ENCODE peak calls at places on chromosomes 1 and 21, in seven cellular contexts. One of them, this sample, is unnamed.

GRCh38 chr1:220013497-220013896 is 32.8 kb downstream of the EPRS1 start:
- DNase-seq in KBM-7: no peak
- DNase-seq in RPMI8226: peak; percentile 36
- DNase-seq in GF-D8: no peak
- DNase-seq in psoas muscle: no peak
- DNase-seq in endothelial cell: no peak
- DNase-seq in stimulated activated CD8-positive, alpha-beta memory T cell treated with anti-CD3 and anti-CD28 coated beads, Interleukin-7, amount 100 ng/mL, for 1 hour: no peak
- DNase-seq in this sample: no peak

GRCh38 chr1:12600880-12601633 is 17.0 kb downstream of the DHRS3 start:
- DNase-seq in RPMI8226: peak; percentile 63
- DNase-seq in stimulated activated CD8-positive, alpha-beta memory T cell treated with anti-CD3 and anti-CD28 coated beads, Interleukin-7, amount 100 ng/mL, for 1 hour: no peak
- DNase-seq in psoas muscle: peak; percentile 72
- DNase-seq in endothelial cell: peak; percentile 71
- DNase-seq in GF-D8: no peak
- DNase-seq in KBM-7: peak; percentile 55
- DNase-seq in this sample: no peak

GRCh38 chr1:61053712-61054608 is 28.4 kb upstream of the NFIA start:
- DNase-seq in endothelial cell: no peak
- DNase-seq in stimulated activated CD8-positive, alpha-beta memory T cell treated with anti-CD3 and anti-CD28 coated beads, Interleukin-7, amount 100 ng/mL, for 1 hour: no peak
- DNase-seq in GF-D8: no peak
- DNase-seq in RPMI8226: peak; percentile 73
- DNase-seq in KBM-7: no peak
- DNase-seq in psoas muscle: peak; percentile 80
- DNase-seq in this sample: no peak

GRCh38 chr1:145889722-145890121 is 4.1 kb upstream of the ANKRD35 start:
- DNase-seq in psoas muscle: no peak
- DNase-seq in KBM-7: no peak
- DNase-seq in endothelial cell: no peak
- DNase-seq in RPMI8226: no peak
- DNase-seq in GF-D8: peak; percentile 36
- DNase-seq in stimulated activated CD8-positive, alpha-beta memory T cell treated with anti-CD3 and anti-CD28 coated beads, Interleukin-7, amount 100 ng/mL, for 1 hour: no peak
- DNase-seq in this sample: no peak

GRCh38 chr1:209095627-209096595 is 487.6 kb upstream of the CAMK1G start:
- DNase-seq in GF-D8: no peak
- DNase-seq in psoas muscle: no peak
- DNase-seq in endothelial cell: no peak
- DNase-seq in stimulated activated CD8-positive, alpha-beta memory T cell treated with anti-CD3 and anti-CD28 coated beads, Interleukin-7, amount 100 ng/mL, for 1 hour: no peak
- DNase-seq in RPMI8226: no peak
- DNase-seq in KBM-7: no peak
- DNase-seq in this sample: no peak

GRCh38 chr21:42145569-42146250 is 73.2 kb upstream of the ABCG1 start:
- DNase-seq in RPMI8226: peak; percentile 73
- DNase-seq in endothelial cell: peak; percentile 66
- DNase-seq in GF-D8: no peak
- DNase-seq in psoas muscle: peak; percentile 66
- DNase-seq in KBM-7: peak; percentile 66
- DNase-seq in stimulated activated CD8-positive, alpha-beta memory T cell treated with anti-CD3 and anti-CD28 coated beads, Interleukin-7, amount 100 ng/mL, for 1 hour: peak; percentile 25
- DNase-seq in this sample: peak; percentile 39

GRCh38 chr21:15826147-15826780 is 96.5 kb downstream of the USP25 start:
- DNase-seq in KBM-7: peak; percentile 43
- DNase-seq in endothelial cell: peak; percentile 35
- DNase-seq in psoas muscle: no peak
- DNase-seq in stimulated activated CD8-positive, alpha-beta memory T cell treated with anti-CD3 and anti-CD28 coated beads, Interleukin-7, amount 100 ng/mL, for 1 hour: no peak
- DNase-seq in RPMI8226: peak; percentile 42
- DNase-seq in GF-D8: peak; percentile 16
- DNase-seq in this sample: peak; percentile 17

GRCh38 chr1:18529714-18530113 is 49.0 kb downstream of the KLHDC7A start:
- DNase-seq in KBM-7: no peak
- DNase-seq in RPMI8226: no peak
- DNase-seq in stimulated activated CD8-positive, alpha-beta memory T cell treated with anti-CD3 and anti-CD28 coated beads, Interleukin-7, amount 100 ng/mL, for 1 hour: no peak
- DNase-seq in GF-D8: no peak
- DNase-seq in endothelial cell: no peak
- DNase-seq in psoas muscle: no peak
- DNase-seq in this sample: no peak

GRCh38 chr1:14516974-14517812 is 81.3 kb upstream of the KAZN start:
- DNase-seq in GF-D8: no peak
- DNase-seq in KBM-7: no peak
- DNase-seq in psoas muscle: no peak
- DNase-seq in stimulated activated CD8-positive, alpha-beta memory T cell treated with anti-CD3 and anti-CD28 coated beads, Interleukin-7, amount 100 ng/mL, for 1 hour: no peak
- DNase-seq in RPMI8226: no peak
- DNase-seq in endothelial cell: no peak
- DNase-seq in this sample: no peak

GRCh38 chr1:185350027-185350442 is 33.0 kb upstream of the IVNS1ABP start:
- DNase-seq in endothelial cell: no peak
- DNase-seq in stimulated activated CD8-positive, alpha-beta memory T cell treated with anti-CD3 and anti-CD28 coated beads, Interleukin-7, amount 100 ng/mL, for 1 hour: no peak
- DNase-seq in RPMI8226: no peak
- DNase-seq in KBM-7: no peak
- DNase-seq in psoas muscle: no peak
- DNase-seq in GF-D8: no peak
- DNase-seq in this sample: no peak

GRCh38 chr1:172699695-172700094 is 40.8 kb downstream of the FASLG start:
- DNase-seq in psoas muscle: no peak
- DNase-seq in RPMI8226: no peak
- DNase-seq in endothelial cell: no peak
- DNase-seq in stimulated activated CD8-positive, alpha-beta memory T cell treated with anti-CD3 and anti-CD28 coated beads, Interleukin-7, amount 100 ng/mL, for 1 hour: no peak
- DNase-seq in KBM-7: no peak
- DNase-seq in GF-D8: no peak
- DNase-seq in this sample: no peak

GRCh38 chr1:22286491-22286890 is 143.6 kb upstream of the WNT4 start:
- DNase-seq in stimulated activated CD8-positive, alpha-beta memory T cell treated with anti-CD3 and anti-CD28 coated beads, Interleukin-7, amount 100 ng/mL, for 1 hour: no peak
- DNase-seq in KBM-7: no peak
- DNase-seq in RPMI8226: no peak
- DNase-seq in GF-D8: no peak
- DNase-seq in psoas muscle: no peak
- DNase-seq in endothelial cell: no peak
- DNase-seq in this sample: no peak

GRCh38 chr1:99558539-99558938 is 87.4 kb upstream of the PALMD start:
- DNase-seq in endothelial cell: no peak
- DNase-seq in KBM-7: no peak
- DNase-seq in GF-D8: no peak
- DNase-seq in psoas muscle: no peak
- DNase-seq in RPMI8226: no peak
- DNase-seq in stimulated activated CD8-positive, alpha-beta memory T cell treated with anti-CD3 and anti-CD28 coated beads, Interleukin-7, amount 100 ng/mL, for 1 hour: no peak
- DNase-seq in this sample: no peak

GRCh38 chr1:45297604-45298356 is 28.9 kb upstream of the HPDL start:
- DNase-seq in endothelial cell: peak; percentile 26
- DNase-seq in stimulated activated CD8-positive, alpha-beta memory T cell treated with anti-CD3 and anti-CD28 coated beads, Interleukin-7, amount 100 ng/mL, for 1 hour: no peak
- DNase-seq in RPMI8226: no peak
- DNase-seq in psoas muscle: no peak
- DNase-seq in KBM-7: no peak
- DNase-seq in GF-D8: no peak
- DNase-seq in this sample: no peak

GRCh38 chr1:156482276-156482675 is 18.3 kb downstream of the MEF2D start:
- DNase-seq in KBM-7: no peak
- DNase-seq in RPMI8226: no peak
- DNase-seq in GF-D8: no peak
- DNase-seq in stimulated activated CD8-positive, alpha-beta memory T cell treated with anti-CD3 and anti-CD28 coated beads, Interleukin-7, amount 100 ng/mL, for 1 hour: no peak
- DNase-seq in psoas muscle: no peak
- DNase-seq in endothelial cell: no peak
- DNase-seq in this sample: no peak

GRCh38 chr1:210330279-210330866 is 1.7 kb downstream of the HHAT start:
- DNase-seq in RPMI8226: no peak
- DNase-seq in stimulated activated CD8-positive, alpha-beta memory T cell treated with anti-CD3 and anti-CD28 coated beads, Interleukin-7, amount 100 ng/mL, for 1 hour: no peak
- DNase-seq in endothelial cell: no peak
- DNase-seq in GF-D8: no peak
- DNase-seq in KBM-7: peak; percentile 35
- DNase-seq in psoas muscle: no peak
- DNase-seq in this sample: no peak

GRCh38 chr1:43296207-43296606 is 4.6 kb upstream of the TIE1 start:
- DNase-seq in endothelial cell: no peak
- DNase-seq in GF-D8: no peak
- DNase-seq in stimulated activated CD8-positive, alpha-beta memory T cell treated with anti-CD3 and anti-CD28 coated beads, Interleukin-7, amount 100 ng/mL, for 1 hour: no peak
- DNase-seq in RPMI8226: no peak
- DNase-seq in KBM-7: no peak
- DNase-seq in psoas muscle: no peak
- DNase-seq in this sample: no peak

GRCh38 chr1:219422811-219423598 is 189.9 kb downstream of the ZC3H11B start:
- DNase-seq in KBM-7: no peak
- DNase-seq in psoas muscle: no peak
- DNase-seq in GF-D8: no peak
- DNase-seq in endothelial cell: no peak
- DNase-seq in stimulated activated CD8-positive, alpha-beta memory T cell treated with anti-CD3 and anti-CD28 coated beads, Interleukin-7, amount 100 ng/mL, for 1 hour: no peak
- DNase-seq in RPMI8226: no peak
- DNase-seq in this sample: no peak

GRCh38 chr1:93446837-93447451 is 974 bp upstream of the FNBP1L start:
- DNase-seq in RPMI8226: peak; percentile 76
- DNase-seq in GF-D8: no peak
- DNase-seq in endothelial cell: no peak
- DNase-seq in KBM-7: peak; percentile 49
- DNase-seq in psoas muscle: peak; percentile 68
- DNase-seq in stimulated activated CD8-positive, alpha-beta memory T cell treated with anti-CD3 and anti-CD28 coated beads, Interleukin-7, amount 100 ng/mL, for 1 hour: no peak
- DNase-seq in this sample: no peak

GRCh38 chr1:168360151-168360550 is 79.5 kb downstream of the TBX19 start:
- DNase-seq in RPMI8226: no peak
- DNase-seq in endothelial cell: no peak
- DNase-seq in KBM-7: no peak
- DNase-seq in psoas muscle: no peak
- DNase-seq in stimulated activated CD8-positive, alpha-beta memory T cell treated with anti-CD3 and anti-CD28 coated beads, Interleukin-7, amount 100 ng/mL, for 1 hour: no peak
- DNase-seq in GF-D8: no peak
- DNase-seq in this sample: peak; percentile 17

GRCh38 chr1:202162418-202163280 is 2.2 kb upstream of the PTPN7 start:
- DNase-seq in KBM-7: peak; percentile 52
- DNase-seq in endothelial cell: no peak
- DNase-seq in psoas muscle: no peak
- DNase-seq in stimulated activated CD8-positive, alpha-beta memory T cell treated with anti-CD3 and anti-CD28 coated beads, Interleukin-7, amount 100 ng/mL, for 1 hour: no peak
- DNase-seq in GF-D8: peak; percentile 62
- DNase-seq in RPMI8226: no peak
- DNase-seq in this sample: peak; percentile 19

GRCh38 chr21:8991088-8991907 is 1530.1 kb upstream of the TPTE start:
- DNase-seq in GF-D8: no peak
- DNase-seq in endothelial cell: peak; percentile 31
- DNase-seq in KBM-7: no peak
- DNase-seq in psoas muscle: no peak
- DNase-seq in stimulated activated CD8-positive, alpha-beta memory T cell treated with anti-CD3 and anti-CD28 coated beads, Interleukin-7, amount 100 ng/mL, for 1 hour: no peak
- DNase-seq in RPMI8226: no peak
- DNase-seq in this sample: no peak

GRCh38 chr1:48776400-48777218 is at the start of gene BEND5:
- DNase-seq in psoas muscle: peak; percentile 72
- DNase-seq in stimulated activated CD8-positive, alpha-beta memory T cell treated with anti-CD3 and anti-CD28 coated beads, Interleukin-7, amount 100 ng/mL, for 1 hour: peak; percentile 20
- DNase-seq in endothelial cell: peak; percentile 61
- DNase-seq in KBM-7: peak; percentile 34
- DNase-seq in RPMI8226: no peak
- DNase-seq in GF-D8: no peak
- DNase-seq in this sample: no peak

GRCh38 chr21:29819675-29820337 is 120.0 kb downstream of the GRIK1 start:
- DNase-seq in psoas muscle: no peak
- DNase-seq in KBM-7: no peak
- DNase-seq in GF-D8: no peak
- DNase-seq in endothelial cell: no peak
- DNase-seq in stimulated activated CD8-positive, alpha-beta memory T cell treated with anti-CD3 and anti-CD28 coated beads, Interleukin-7, amount 100 ng/mL, for 1 hour: no peak
- DNase-seq in RPMI8226: no peak
- DNase-seq in this sample: no peak

GRCh38 chr1:52157582-52157981 is 15.7 kb downstream of the ZFYVE9 start:
- DNase-seq in psoas muscle: no peak
- DNase-seq in KBM-7: no peak
- DNase-seq in stimulated activated CD8-positive, alpha-beta memory T cell treated with anti-CD3 and anti-CD28 coated beads, Interleukin-7, amount 100 ng/mL, for 1 hour: no peak
- DNase-seq in RPMI8226: no peak
- DNase-seq in GF-D8: no peak
- DNase-seq in endothelial cell: no peak
- DNase-seq in this sample: no peak

GRCh38 chr1:234691567-234691966 is 81.6 kb upstream of the IRF2BP2 start:
- DNase-seq in RPMI8226: no peak
- DNase-seq in endothelial cell: no peak
- DNase-seq in KBM-7: peak; percentile 9
- DNase-seq in stimulated activated CD8-positive, alpha-beta memory T cell treated with anti-CD3 and anti-CD28 coated beads, Interleukin-7, amount 100 ng/mL, for 1 hour: no peak
- DNase-seq in psoas muscle: no peak
- DNase-seq in GF-D8: no peak
- DNase-seq in this sample: no peak

GRCh38 chr1:71049951-71050598 is 2.5 kb upstream of the PTGER3 start:
- DNase-seq in GF-D8: peak; percentile 9
- DNase-seq in psoas muscle: no peak
- DNase-seq in KBM-7: peak; percentile 90
- DNase-seq in stimulated activated CD8-positive, alpha-beta memory T cell treated with anti-CD3 and anti-CD28 coated beads, Interleukin-7, amount 100 ng/mL, for 1 hour: no peak
- DNase-seq in RPMI8226: peak; percentile 35
- DNase-seq in endothelial cell: peak; percentile 48
- DNase-seq in this sample: peak; percentile 58

GRCh38 chr1:153539395-153540093 is 1.2 kb downstream of the S100A5 start:
- DNase-seq in endothelial cell: no peak
- DNase-seq in RPMI8226: no peak
- DNase-seq in KBM-7: no peak
- DNase-seq in GF-D8: no peak
- DNase-seq in psoas muscle: no peak
- DNase-seq in stimulated activated CD8-positive, alpha-beta memory T cell treated with anti-CD3 and anti-CD28 coated beads, Interleukin-7, amount 100 ng/mL, for 1 hour: no peak
- DNase-seq in this sample: no peak

GRCh38 chr1:29122662-29122986 is 1.1 kb downstream of the TMEM200B start:
- DNase-seq in endothelial cell: peak; percentile 15
- DNase-seq in psoas muscle: peak; percentile 79
- DNase-seq in RPMI8226: no peak
- DNase-seq in GF-D8: no peak
- DNase-seq in KBM-7: no peak
- DNase-seq in stimulated activated CD8-positive, alpha-beta memory T cell treated with anti-CD3 and anti-CD28 coated beads, Interleukin-7, amount 100 ng/mL, for 1 hour: no peak
- DNase-seq in this sample: no peak

GRCh38 chr1:192952646-192953045 is 106.5 kb downstream of the UCHL5 start:
- DNase-seq in stimulated activated CD8-positive, alpha-beta memory T cell treated with anti-CD3 and anti-CD28 coated beads, Interleukin-7, amount 100 ng/mL, for 1 hour: no peak
- DNase-seq in GF-D8: no peak
- DNase-seq in endothelial cell: no peak
- DNase-seq in KBM-7: no peak
- DNase-seq in RPMI8226: no peak
- DNase-seq in psoas muscle: no peak
- DNase-seq in this sample: no peak

GRCh38 chr1:64019818-64020217 is 183.6 kb upstream of the UBE2U start:
- DNase-seq in KBM-7: peak; percentile 11
- DNase-seq in GF-D8: no peak
- DNase-seq in psoas muscle: no peak
- DNase-seq in stimulated activated CD8-positive, alpha-beta memory T cell treated with anti-CD3 and anti-CD28 coated beads, Interleukin-7, amount 100 ng/mL, for 1 hour: no peak
- DNase-seq in RPMI8226: peak; percentile 73
- DNase-seq in endothelial cell: no peak
- DNase-seq in this sample: peak; percentile 68

GRCh38 chr1:223337174-223337869 is 26.7 kb downstream of the SUSD4 start:
- DNase-seq in stimulated activated CD8-positive, alpha-beta memory T cell treated with anti-CD3 and anti-CD28 coated beads, Interleukin-7, amount 100 ng/mL, for 1 hour: no peak
- DNase-seq in RPMI8226: no peak
- DNase-seq in endothelial cell: no peak
- DNase-seq in KBM-7: no peak
- DNase-seq in GF-D8: no peak
- DNase-seq in psoas muscle: no peak
- DNase-seq in this sample: no peak

GRCh38 chr1:15820478-15820877 is 13.0 kb upstream of the UQCRHL start:
- DNase-seq in stimulated activated CD8-positive, alpha-beta memory T cell treated with anti-CD3 and anti-CD28 coated beads, Interleukin-7, amount 100 ng/mL, for 1 hour: no peak
- DNase-seq in GF-D8: no peak
- DNase-seq in psoas muscle: no peak
- DNase-seq in KBM-7: no peak
- DNase-seq in endothelial cell: no peak
- DNase-seq in RPMI8226: no peak
- DNase-seq in this sample: no peak

GRCh38 chr1:2888281-2888845 is 86.9 kb upstream of the TTC34 start:
- DNase-seq in stimulated activated CD8-positive, alpha-beta memory T cell treated with anti-CD3 and anti-CD28 coated beads, Interleukin-7, amount 100 ng/mL, for 1 hour: no peak
- DNase-seq in GF-D8: no peak
- DNase-seq in KBM-7: peak; percentile 12
- DNase-seq in RPMI8226: peak; percentile 33
- DNase-seq in psoas muscle: no peak
- DNase-seq in endothelial cell: no peak
- DNase-seq in this sample: no peak

GRCh38 chr1:42529724-42530161 is 66.7 kb downstream of the CCDC30 start:
- DNase-seq in RPMI8226: peak; percentile 54
- DNase-seq in stimulated activated CD8-positive, alpha-beta memory T cell treated with anti-CD3 and anti-CD28 coated beads, Interleukin-7, amount 100 ng/mL, for 1 hour: no peak
- DNase-seq in GF-D8: no peak
- DNase-seq in KBM-7: no peak
- DNase-seq in psoas muscle: no peak
- DNase-seq in endothelial cell: no peak
- DNase-seq in this sample: peak; percentile 34

GRCh38 chr1:97919568-97920261 is 1.1 kb downstream of the DPYD start:
- DNase-seq in RPMI8226: peak; percentile 3
- DNase-seq in KBM-7: peak; percentile 4
- DNase-seq in psoas muscle: no peak
- DNase-seq in GF-D8: no peak
- DNase-seq in stimulated activated CD8-positive, alpha-beta memory T cell treated with anti-CD3 and anti-CD28 coated beads, Interleukin-7, amount 100 ng/mL, for 1 hour: no peak
- DNase-seq in endothelial cell: no peak
- DNase-seq in this sample: peak; percentile 33

GRCh38 chr1:231517076-231517475 is 11.4 kb upstream of the TSNAX start:
- DNase-seq in psoas muscle: no peak
- DNase-seq in RPMI8226: no peak
- DNase-seq in stimulated activated CD8-positive, alpha-beta memory T cell treated with anti-CD3 and anti-CD28 coated beads, Interleukin-7, amount 100 ng/mL, for 1 hour: no peak
- DNase-seq in GF-D8: no peak
- DNase-seq in KBM-7: no peak
- DNase-seq in endothelial cell: no peak
- DNase-seq in this sample: no peak

GRCh38 chr1:80656011-80656627 is 1144.6 kb upstream of the ADGRL2 start:
- DNase-seq in psoas muscle: no peak
- DNase-seq in GF-D8: no peak
- DNase-seq in stimulated activated CD8-positive, alpha-beta memory T cell treated with anti-CD3 and anti-CD28 coated beads, Interleukin-7, amount 100 ng/mL, for 1 hour: no peak
- DNase-seq in RPMI8226: peak; percentile 4
- DNase-seq in KBM-7: no peak
- DNase-seq in endothelial cell: peak; percentile 16
- DNase-seq in this sample: no peak